ENCODE peak calls at places on chromosomes 4 and X, in eight cellular contexts. A, L, S, I, C, M, N and P are unnamed samples.

GRCh38 chr4:8029689-8030088 is 90.0 kb upstream of the AFAP1 start:
- DNase-seq in S (no peak), L (peak), I (no peak), C (no peak), A (no peak), M (no peak), N (no peak), P (peak)

GRCh38 chr4:170391066-170391754 is 301.5 kb upstream of the AADAT start:
- DNase-seq in I (no peak), S (no peak), L (peak), M (no peak), N (peak), C (no peak), A (no peak), P (peak)

GRCh38 chr4:128277856-128278255 is 9.8 kb downstream of the PGRMC2 start:
- DNase-seq in L (no peak), I (no peak), A (no peak), C (no peak), N (no peak), M (no peak), S (no peak), P (no peak)

GRCh38 chr4:122710434-122711308 is 21.8 kb upstream of the BBS12 start:
- DNase-seq in I (no peak), A (no peak), S (peak), L (peak), M (no peak), N (no peak), C (no peak), P (no peak)

GRCh38 chr4:111530446-111530845 is 614.8 kb upstream of the FAM241A start:
- DNase-seq in A (no peak), M (no peak), S (no peak), I (no peak), N (no peak), L (no peak), C (no peak), P (no peak)

GRCh38 chr4:15238720-15239119 is 189.1 kb upstream of the C1QTNF7 start:
- DNase-seq in A (no peak), C (peak), M (no peak), I (no peak), N (peak), S (peak), L (peak), P (peak)

GRCh38 chr4:40507977-40508376 is 121.7 kb downstream of the RBM47 start:
- DNase-seq in M (no peak), N (no peak), A (no peak), L (no peak), S (peak), I (peak), C (no peak), P (no peak)

GRCh38 chr4:89781321-89781720 is 55.6 kb downstream of the SNCA start:
- DNase-seq in N (no peak), M (no peak), S (no peak), I (no peak), A (no peak), L (peak), C (no peak), P (peak)

GRCh38 chr4:52643846-52644245 is 15.3 kb downstream of the USP46 start:
- DNase-seq in L (peak), N (peak), I (no peak), M (no peak), C (no peak), S (no peak), A (peak), P (peak)

GRCh38 chrX:30961805-30962204 is 72.8 kb upstream of the TAB3 start:
- DNase-seq in A (no peak), C (no peak), M (no peak), S (no peak), L (no peak), I (no peak), N (no peak), P (no peak)

GRCh38 chrX:50211510-50211909 is 6.9 kb downstream of the CCNB3 start:
- DNase-seq in S (peak), A (no peak), N (no peak), M (no peak), L (peak), I (no peak), C (no peak), P (peak)

GRCh38 chr4:158002203-158002602 is 170.6 kb downstream of the GASK1B start:
- DNase-seq in I (no peak), L (no peak), C (no peak), N (no peak), M (no peak), S (no peak), A (no peak), P (no peak)

GRCh38 chr4:151260526-151260925 is 16.4 kb upstream of the PRSS48 start:
- DNase-seq in N (no peak), I (no peak), A (no peak), C (no peak), L (peak), M (no peak), S (no peak), P (peak)

GRCh38 chr4:119050501-119051090 is 85.0 kb upstream of the MYOZ2 start:
- DNase-seq in L (peak), A (no peak), M (no peak), N (no peak), C (no peak), I (no peak), S (no peak), P (no peak)

GRCh38 chr4:78618426-78618825 is 66.9 kb downstream of the ANXA3 start:
- DNase-seq in S (no peak), N (no peak), A (no peak), C (no peak), I (no peak), M (no peak), L (no peak), P (no peak)

GRCh38 chrX:2595258-2595657 is 94.5 kb upstream of the DHRSX start:
- DNase-seq in C (no peak), L (peak), S (no peak), A (no peak), I (no peak), N (no peak), M (no peak), P (peak)

GRCh38 chr4:15188581-15189539 is 186.6 kb downstream of the CPEB2 start:
- DNase-seq in S (no peak), L (no peak), I (no peak), N (no peak), C (no peak), A (no peak), M (no peak), P (no peak)

GRCh38 chr4:38306482-38307071 is 346.4 kb downstream of the PTTG2 start:
- DNase-seq in A (no peak), C (no peak), N (no peak), S (peak), M (no peak), L (no peak), I (no peak), P (no peak)

GRCh38 chr4:144115519-144115918 is 25.0 kb downstream of the GYPA start:
- DNase-seq in L (no peak), I (no peak), N (no peak), C (no peak), S (no peak), A (no peak), M (no peak), P (no peak)

GRCh38 chr4:183636923-183637322 is 22.1 kb downstream of the RWDD4 start:
- DNase-seq in N (no peak), L (peak), M (no peak), A (no peak), C (no peak), S (no peak), I (peak), P (peak)

GRCh38 chrX:153631931-153632611 is 14.9 kb upstream of the DUSP9 start:
- DNase-seq in C (no peak), M (no peak), N (no peak), S (no peak), A (no peak), L (no peak), I (no peak), P (no peak)

GRCh38 chr4:173334891-173335754 is 965 bp upstream of the HMGB2 start:
- DNase-seq in I (peak), M (peak), A (no peak), N (no peak), L (peak), C (peak), S (peak), P (peak)

GRCh38 chr4:62814510-62815047 is 1594.7 kb downstream of the TECRL start:
- DNase-seq in C (no peak), L (no peak), N (no peak), I (no peak), S (no peak), A (no peak), M (no peak), P (peak)

GRCh38 chr4:158823461-158823873 is 54.6 kb downstream of the FNIP2 start:
- DNase-seq in N (no peak), I (no peak), L (peak), M (no peak), A (no peak), S (peak), C (no peak), P (no peak)

GRCh38 chr4:77044458-77045124 is 31.2 kb downstream of the CCNI start:
- DNase-seq in S (no peak), N (peak), A (no peak), I (no peak), C (no peak), M (peak), L (peak), P (peak)

GRCh38 chr4:2534904-2535385 is 1.5 kb upstream of the FAM193A start:
- DNase-seq in M (no peak), A (no peak), C (no peak), S (no peak), N (no peak), L (peak), I (no peak), P (no peak)

GRCh38 chrX:153646620-153647373 is at the start of gene DUSP9:
- DNase-seq in M (no peak), S (no peak), I (peak), L (peak), A (peak), N (no peak), C (peak), P (no peak)

GRCh38 chrX:55057691-55058249 is 17.1 kb upstream of the PAGE2B start:
- DNase-seq in C (no peak), A (no peak), L (peak), N (no peak), M (no peak), S (peak), I (peak), P (peak)

GRCh38 chr4:152896819-152897218 is 39.3 kb upstream of the FHDC1 start:
- DNase-seq in L (no peak), A (no peak), N (no peak), S (no peak), I (no peak), M (no peak), C (no peak), P (peak)

GRCh38 chr4:121011138-121011537 is 61.2 kb downstream of the NDNF start:
- DNase-seq in S (no peak), C (no peak), L (no peak), M (no peak), N (no peak), A (no peak), I (no peak), P (no peak)

GRCh38 chr4:169243808-169244207 is 26.9 kb downstream of the SH3RF1 start:
- DNase-seq in M (no peak), I (no peak), A (no peak), C (no peak), S (no peak), L (peak), N (peak), P (peak)

GRCh38 chr4:33780952-33781655 is 2463.2 kb downstream of the ARAP2 start:
- DNase-seq in S (no peak), L (peak), M (no peak), I (no peak), N (peak), C (no peak), A (no peak), P (peak)

GRCh38 chr4:89069481-89069880 is 12.5 kb upstream of the FAM13A start:
- DNase-seq in I (no peak), S (no peak), M (no peak), C (no peak), A (no peak), L (no peak), N (no peak), P (no peak)

GRCh38 chr4:20868108-20868507 is 167.8 kb downstream of the PACRGL start:
- DNase-seq in I (no peak), C (no peak), L (no peak), A (no peak), M (no peak), S (no peak), N (no peak), P (no peak)

GRCh38 chrX:12548746-12549145 is 242.5 kb upstream of the PRPS2 start:
- DNase-seq in S (peak), L (peak), M (no peak), A (no peak), I (no peak), N (no peak), C (peak), P (peak)

GRCh38 chr4:10715696-10716095 is 31.1 kb upstream of the CLNK start:
- DNase-seq in S (no peak), I (no peak), M (no peak), L (peak), A (no peak), N (no peak), C (no peak), P (peak)